ENCODE peak calls at places on chromosomes 11 and 22, in ten cellular contexts. One of them, this sample, is unnamed.

GRCh38 chr22:38733329-38734202 is 22.2 kb downstream of the SUN2 start:
- DNase-seq in BJ: no peak
- DNase-seq in H9: peak; percentile 58
- DNase-seq in D721Med: no peak
- DNase-seq in CD8-positive, alpha-beta T cell: no peak
- DNase-seq in IMR-90: peak; percentile 55
- DNase-seq in body of pancreas: peak; percentile 90
- DNase-seq in transverse colon: peak; percentile 70
- DNase-seq in SK-N-SH: peak; percentile 74
- DNase-seq in thyroid gland: peak; percentile 96
- DNase-seq in this sample: no peak

GRCh38 chr11:1920128-1920908 is 815 bp downstream of the TNNT3 start:
- DNase-seq in thyroid gland: no peak
- DNase-seq in SK-N-SH: peak; percentile 32
- DNase-seq in BJ: no peak
- DNase-seq in IMR-90: no peak
- DNase-seq in transverse colon: no peak
- DNase-seq in H9: no peak
- DNase-seq in D721Med: no peak
- DNase-seq in body of pancreas: no peak
- DNase-seq in CD8-positive, alpha-beta T cell: no peak
- DNase-seq in this sample: peak; percentile 34

GRCh38 chr11:101126551-101127347 is 2.9 kb downstream of the PGR start:
- DNase-seq in SK-N-SH: no peak
- DNase-seq in H9: peak; percentile 37
- DNase-seq in IMR-90: no peak
- DNase-seq in transverse colon: no peak
- DNase-seq in D721Med: no peak
- DNase-seq in thyroid gland: peak; percentile 32
- DNase-seq in body of pancreas: no peak
- DNase-seq in BJ: no peak
- DNase-seq in CD8-positive, alpha-beta T cell: no peak
- DNase-seq in this sample: no peak

GRCh38 chr11:831132-831864 is 1.5 kb upstream of the CD151 start:
- DNase-seq in H9: no peak
- DNase-seq in D721Med: no peak
- DNase-seq in body of pancreas: no peak
- DNase-seq in SK-N-SH: no peak
- DNase-seq in transverse colon: no peak
- DNase-seq in BJ: no peak
- DNase-seq in IMR-90: peak; percentile 80
- DNase-seq in CD8-positive, alpha-beta T cell: no peak
- DNase-seq in thyroid gland: no peak
- DNase-seq in this sample: no peak

GRCh38 chr11:112734207-112734606 is 227.0 kb upstream of the NCAM1 start:
- DNase-seq in body of pancreas: no peak
- DNase-seq in SK-N-SH: no peak
- DNase-seq in CD8-positive, alpha-beta T cell: no peak
- DNase-seq in BJ: no peak
- DNase-seq in H9: peak; percentile 63
- DNase-seq in transverse colon: no peak
- DNase-seq in IMR-90: peak; percentile 8
- DNase-seq in thyroid gland: peak; percentile 6
- DNase-seq in D721Med: no peak
- DNase-seq in this sample: no peak

GRCh38 chr11:60251485-60252207 is 8.7 kb upstream of the MS4A4E start:
- DNase-seq in D721Med: no peak
- DNase-seq in SK-N-SH: peak; percentile 2
- DNase-seq in thyroid gland: no peak
- DNase-seq in CD8-positive, alpha-beta T cell: no peak
- DNase-seq in H9: peak; percentile 39
- DNase-seq in BJ: no peak
- DNase-seq in body of pancreas: no peak
- DNase-seq in IMR-90: no peak
- DNase-seq in transverse colon: no peak
- DNase-seq in this sample: no peak

GRCh38 chr11:109317726-109318125 is 104.3 kb upstream of the C11orf87 start:
- DNase-seq in SK-N-SH: no peak
- DNase-seq in body of pancreas: no peak
- DNase-seq in thyroid gland: no peak
- DNase-seq in H9: no peak
- DNase-seq in IMR-90: no peak
- DNase-seq in CD8-positive, alpha-beta T cell: no peak
- DNase-seq in transverse colon: no peak
- DNase-seq in D721Med: no peak
- DNase-seq in BJ: no peak
- DNase-seq in this sample: no peak

GRCh38 chr11:45037425-45038005 is 86.8 kb upstream of the TP53I11 start:
- DNase-seq in D721Med: no peak
- DNase-seq in thyroid gland: no peak
- DNase-seq in body of pancreas: no peak
- DNase-seq in CD8-positive, alpha-beta T cell: no peak
- DNase-seq in BJ: no peak
- DNase-seq in IMR-90: no peak
- DNase-seq in H9: no peak
- DNase-seq in transverse colon: no peak
- DNase-seq in SK-N-SH: no peak
- DNase-seq in this sample: no peak

GRCh38 chr22:41532908-41533825 is 11.1 kb downstream of the POLR3H start:
- DNase-seq in CD8-positive, alpha-beta T cell: peak; percentile 44
- DNase-seq in D721Med: no peak
- DNase-seq in IMR-90: peak; percentile 58
- DNase-seq in thyroid gland: peak; percentile 55
- DNase-seq in body of pancreas: peak; percentile 80
- DNase-seq in SK-N-SH: peak; percentile 71
- DNase-seq in H9: peak; percentile 88
- DNase-seq in BJ: no peak
- DNase-seq in transverse colon: peak; percentile 82
- DNase-seq in this sample: no peak

GRCh38 chr11:70622091-70622490 is 223.8 kb downstream of the CTTN start:
- DNase-seq in body of pancreas: no peak
- DNase-seq in transverse colon: no peak
- DNase-seq in CD8-positive, alpha-beta T cell: no peak
- DNase-seq in SK-N-SH: no peak
- DNase-seq in BJ: no peak
- DNase-seq in IMR-90: no peak
- DNase-seq in D721Med: no peak
- DNase-seq in thyroid gland: no peak
- DNase-seq in H9: no peak
- DNase-seq in this sample: no peak

GRCh38 chr11:33303541-33303940 is 46.4 kb downstream of the HIPK3 start:
- DNase-seq in D721Med: no peak
- DNase-seq in SK-N-SH: no peak
- DNase-seq in transverse colon: no peak
- DNase-seq in H9: no peak
- DNase-seq in CD8-positive, alpha-beta T cell: no peak
- DNase-seq in body of pancreas: no peak
- DNase-seq in IMR-90: no peak
- DNase-seq in BJ: no peak
- DNase-seq in thyroid gland: no peak
- DNase-seq in this sample: no peak

GRCh38 chr11:46367244-46367915 is 14.1 kb upstream of the MDK start:
- DNase-seq in BJ: no peak
- DNase-seq in H9: peak; percentile 82
- DNase-seq in SK-N-SH: peak; percentile 87
- DNase-seq in thyroid gland: peak; percentile 40
- DNase-seq in transverse colon: peak; percentile 72
- DNase-seq in CD8-positive, alpha-beta T cell: peak; percentile 71
- DNase-seq in body of pancreas: peak; percentile 62
- DNase-seq in D721Med: no peak
- DNase-seq in IMR-90: peak; percentile 59
- DNase-seq in this sample: no peak

GRCh38 chr11:46673713-46674462 is 26.5 kb downstream of the ARHGAP1 start:
- DNase-seq in transverse colon: no peak
- DNase-seq in BJ: no peak
- DNase-seq in D721Med: no peak
- DNase-seq in thyroid gland: no peak
- DNase-seq in CD8-positive, alpha-beta T cell: no peak
- DNase-seq in H9: no peak
- DNase-seq in SK-N-SH: no peak
- DNase-seq in body of pancreas: peak; percentile 78
- DNase-seq in IMR-90: no peak
- DNase-seq in this sample: peak; percentile 34

GRCh38 chr22:39699631-39700348 is 129.2 kb downstream of the CACNA1I start:
- DNase-seq in D721Med: no peak
- DNase-seq in transverse colon: no peak
- DNase-seq in SK-N-SH: no peak
- DNase-seq in H9: no peak
- DNase-seq in body of pancreas: no peak
- DNase-seq in CD8-positive, alpha-beta T cell: no peak
- DNase-seq in thyroid gland: no peak
- DNase-seq in BJ: no peak
- DNase-seq in IMR-90: no peak
- DNase-seq in this sample: no peak

GRCh38 chr11:90187839-90188238 is 35.0 kb downstream of the CHORDC1 start:
- DNase-seq in BJ: no peak
- DNase-seq in IMR-90: no peak
- DNase-seq in D721Med: no peak
- DNase-seq in SK-N-SH: no peak
- DNase-seq in body of pancreas: no peak
- DNase-seq in CD8-positive, alpha-beta T cell: no peak
- DNase-seq in H9: no peak
- DNase-seq in transverse colon: no peak
- DNase-seq in thyroid gland: no peak
- DNase-seq in this sample: no peak
- TF ChIP-seq CTCF in BJ: no peak
- TF ChIP-seq CTCF in IMR-90: no peak
- TF ChIP-seq CTCF in D721Med: no peak
- TF ChIP-seq CTCF in SK-N-SH: no peak
- TF ChIP-seq CTCF in body of pancreas: no peak
- TF ChIP-seq CTCF in CD8-positive, alpha-beta T cell: no peak
- TF ChIP-seq CTCF in H9: no peak
- TF ChIP-seq CTCF in transverse colon: no peak
- TF ChIP-seq CTCF in thyroid gland: no peak
- TF ChIP-seq CTCF in this sample: no peak

GRCh38 chr11:126352934-126353801 is 2.3 kb upstream of the ST3GAL4 start:
- DNase-seq in body of pancreas: no peak
- DNase-seq in SK-N-SH: no peak
- DNase-seq in thyroid gland: no peak
- DNase-seq in H9: no peak
- DNase-seq in CD8-positive, alpha-beta T cell: no peak
- DNase-seq in IMR-90: peak; percentile 75
- DNase-seq in BJ: no peak
- DNase-seq in D721Med: no peak
- DNase-seq in transverse colon: no peak
- DNase-seq in this sample: peak; percentile 60
- TF ChIP-seq CTCF in body of pancreas: no peak
- TF ChIP-seq CTCF in SK-N-SH: no peak
- TF ChIP-seq CTCF in thyroid gland: no peak
- TF ChIP-seq CTCF in H9: no peak
- TF ChIP-seq CTCF in CD8-positive, alpha-beta T cell: peak; percentile 29
- TF ChIP-seq CTCF in IMR-90: no peak
- TF ChIP-seq CTCF in BJ: no peak
- TF ChIP-seq CTCF in D721Med: no peak
- TF ChIP-seq CTCF in transverse colon: no peak
- TF ChIP-seq CTCF in this sample: no peak

GRCh38 chr11:132586801-132587200 is 945.5 kb downstream of the OPCML start:
- DNase-seq in body of pancreas: no peak
- DNase-seq in thyroid gland: peak; percentile 8
- DNase-seq in BJ: no peak
- DNase-seq in SK-N-SH: no peak
- DNase-seq in D721Med: no peak
- DNase-seq in H9: no peak
- DNase-seq in transverse colon: no peak
- DNase-seq in CD8-positive, alpha-beta T cell: no peak
- DNase-seq in IMR-90: peak; percentile 50
- DNase-seq in this sample: no peak
- TF ChIP-seq CTCF in body of pancreas: no peak
- TF ChIP-seq CTCF in thyroid gland: peak; percentile 34
- TF ChIP-seq CTCF in BJ: no peak
- TF ChIP-seq CTCF in SK-N-SH: no peak
- TF ChIP-seq CTCF in D721Med: peak; percentile 1
- TF ChIP-seq CTCF in H9: no peak
- TF ChIP-seq CTCF in transverse colon: no peak
- TF ChIP-seq CTCF in CD8-positive, alpha-beta T cell: no peak
- TF ChIP-seq CTCF in IMR-90: no peak
- TF ChIP-seq CTCF in this sample: no peak

GRCh38 chr22:44661070-44661469 is 40.9 kb upstream of the PRR5 start:
- DNase-seq in IMR-90: no peak
- DNase-seq in SK-N-SH: peak; percentile 2
- DNase-seq in body of pancreas: no peak
- DNase-seq in H9: peak; percentile 80
- DNase-seq in D721Med: no peak
- DNase-seq in BJ: no peak
- DNase-seq in transverse colon: no peak
- DNase-seq in CD8-positive, alpha-beta T cell: no peak
- DNase-seq in thyroid gland: no peak
- DNase-seq in this sample: no peak
- TF ChIP-seq CTCF in IMR-90: no peak
- TF ChIP-seq CTCF in SK-N-SH: no peak
- TF ChIP-seq CTCF in body of pancreas: no peak
- TF ChIP-seq CTCF in H9: no peak
- TF ChIP-seq CTCF in D721Med: no peak
- TF ChIP-seq CTCF in BJ: no peak
- TF ChIP-seq CTCF in transverse colon: no peak
- TF ChIP-seq CTCF in CD8-positive, alpha-beta T cell: no peak
- TF ChIP-seq CTCF in thyroid gland: no peak
- TF ChIP-seq CTCF in this sample: no peak